ENCODE peak calls at places on chromosomes 13 and 19, in four cellular contexts. X is aorta; F is psoas muscle; K is naive thymus-derived CD4-positive, alpha-beta T cell. A is an unnamed sample.

GRCh38 chr19:50580970-50581636 is 12.9 kb upstream of the LRRC4B start:
- DNase-seq in X (no peak), F (no peak), K (no peak), A (no peak)

GRCh38 chr19:45641274-45642105 is 2.3 kb upstream of the EML2 start:
- DNase-seq in X (peak), F (peak), K (peak), A (peak)

GRCh38 chr13:45441633-45442032 is 23.1 kb upstream of the COG3 start:
- DNase-seq in X (no peak), F (no peak), K (no peak), A (no peak)

GRCh38 chr19:18290250-18291018 is 9.0 kb upstream of the JUND start:
- DNase-seq in X (peak), F (no peak), K (peak), A (peak)

GRCh38 chr19:45352471-45352870 is 11.9 kb downstream of the KLC3 start:
- DNase-seq in X (no peak), F (no peak), K (no peak), A (no peak)

GRCh38 chr13:30052127-30052526 is 201.7 kb upstream of the UBL3 start:
- DNase-seq in X (no peak), F (no peak), K (peak), A (no peak)

GRCh38 chr19:17073869-17074627 is 1.2 kb downstream of the HAUS8 start:
- DNase-seq in X (no peak), F (no peak), K (no peak), A (no peak)

GRCh38 chr13:23570099-23570926 is at the start of gene TNFRSF19:
- DNase-seq in X (no peak), F (peak), K (no peak), A (peak)

GRCh38 chr13:100540621-100541020 is 48.0 kb downstream of the GGACT start:
- DNase-seq in X (no peak), F (no peak), K (no peak), A (no peak)

GRCh38 chr19:48569814-48570213 is 17.8 kb downstream of the SULT2B1 start:
- DNase-seq in X (no peak), F (no peak), K (no peak), A (no peak)

GRCh38 chr19:44951179-44952159 is 3.7 kb upstream of the CLPTM1 start:
- DNase-seq in X (peak), F (peak), K (peak), A (peak)

GRCh38 chr13:23615677-23616076 is 45.5 kb downstream of the TNFRSF19 start:
- DNase-seq in X (no peak), F (no peak), K (no peak), A (no peak)

GRCh38 chr19:2986951-2987491 is 9.7 kb downstream of the TLE6 start:
- DNase-seq in X (no peak), F (no peak), K (no peak), A (no peak)

GRCh38 chr19:19110410-19111137 is 27.7 kb downstream of the TMEM161A start:
- DNase-seq in X (no peak), F (no peak), K (peak), A (no peak)

GRCh38 chr13:98468352-98468751 is 108.6 kb downstream of the STK24 start:
- DNase-seq in X (no peak), F (no peak), K (no peak), A (no peak)

GRCh38 chr13:43298799-43299198 is 275.4 kb downstream of the DNAJC15 start:
- DNase-seq in X (no peak), F (no peak), K (no peak), A (no peak)

GRCh38 chr13:84543976-84544375 is 661.7 kb upstream of the SLITRK1 start:
- DNase-seq in X (no peak), F (no peak), K (no peak), A (no peak)

GRCh38 chr19:42466521-42467436 is 24.0 kb upstream of the CXCL17 start:
- DNase-seq in X (no peak), F (no peak), K (no peak), A (no peak)

A was measured in left cardiac atrium.